ENCODE peak calls at places on chromosomes 16 and 17, in eight cellular contexts. U, I, E, J, C, V, H and G are unnamed samples.

GRCh38 chr16:1192384-1193073 is 32.5 kb downstream of the TPSG1 start:
- ATAC-seq in U (no peak), I (no peak), E (no peak), J (no peak), C (no peak), V (peak; percentile 46), H (no peak), G (peak; percentile 65)

GRCh38 chr16:23432176-23433128 is 20.5 kb downstream of the COG7 start:
- ATAC-seq in U (no peak), I (peak; percentile 72), E (peak; percentile 28), J (no peak), C (no peak), V (no peak), H (no peak), G (no peak)

GRCh38 chr16:55297910-55298175 is 26.2 kb upstream of the IRX6 start:
- ATAC-seq in U (no peak), I (no peak), E (no peak), J (no peak), C (no peak), V (no peak), H (no peak), G (no peak)

GRCh38 chr17:43372273-43372911 is 26.4 kb upstream of the ARL4D start:
- ATAC-seq in U (peak; percentile 18), I (no peak), E (no peak), J (no peak), C (no peak), V (no peak), H (peak; percentile 40), G (no peak)

GRCh38 chr17:41972571-41973411 is 6.2 kb downstream of the CNP start:
- ATAC-seq in U (peak; percentile 58), I (no peak), E (no peak), J (peak; percentile 79), C (no peak), V (peak; percentile 54), H (peak; percentile 68), G (peak; percentile 10)

GRCh38 chr16:87635541-87636049 is 33.3 kb downstream of the JPH3 start:
- ATAC-seq in U (peak; percentile 81), I (peak; percentile 85), E (peak; percentile 73), J (peak; percentile 88), C (peak; percentile 69), V (peak; percentile 90), H (peak; percentile 86), G (no peak)

GRCh38 chr17:64781394-64781793 is 119.3 kb upstream of the SMURF2 start:
- ATAC-seq in U (peak; percentile 52), I (peak; percentile 48), E (peak; percentile 38), J (no peak), C (peak; percentile 47), V (peak; percentile 33), H (peak; percentile 42), G (peak; percentile 37)

GRCh38 chr16:10616744-10617640 is 36.6 kb upstream of the EMP2 start:
- ATAC-seq in U (peak; percentile 91), I (peak; percentile 85), E (peak; percentile 45), J (no peak), C (peak; percentile 62), V (no peak), H (peak; percentile 83), G (peak; percentile 63)

GRCh38 chr17:36972186-36972686 is 23.5 kb downstream of the AATF start:
- ATAC-seq in U (no peak), I (no peak), E (no peak), J (no peak), C (no peak), V (no peak), H (no peak), G (no peak)
- H3K4me1 ChIP-seq in U (no peaks in the 10 kb centered on the region), I (no peaks in the 10 kb centered on the region), E (no peaks in the 10 kb centered on the region), J (no peaks in the 10 kb centered on the region), C (no peaks in the 10 kb centered on the region), V (peaks cover 12% of the 10 kb centered on the region), H (no peaks in the 10 kb centered on the region), G (no peaks in the 10 kb centered on the region)

GRCh38 chr17:78903101-78903779 is at the start of gene CEP295NL:
- ATAC-seq in U (peak; percentile 12), I (no peak), E (no peak), J (no peak), C (peak; percentile 47), V (peak; percentile 19), H (no peak), G (peak; percentile 43)
- H3K4me1 ChIP-seq in U (peaks cover 16% of the 10 kb centered on the region), I (peaks cover 22% of the 10 kb centered on the region), E (no peaks in the 10 kb centered on the region), J (peaks cover 4% of the 10 kb centered on the region), C (peaks cover 10% of the 10 kb centered on the region), V (no peaks in the 10 kb centered on the region), H (peaks cover 52% of the 10 kb centered on the region), G (peaks cover 97% of the 10 kb centered on the region)

GRCh38 chr17:66524848-66525247 is 222.4 kb downstream of the PRKCA start:
- ATAC-seq in U (no peak), I (no peak), E (no peak), J (no peak), C (no peak), V (no peak), H (no peak), G (no peak)
- H3K4me1 ChIP-seq in U (peaks cover 3% of the 10 kb centered on the region), I (no peaks in the 10 kb centered on the region), E (no peaks in the 10 kb centered on the region), J (peaks cover 19% of the 10 kb centered on the region), C (no peaks in the 10 kb centered on the region), V (peaks cover 6% of the 10 kb centered on the region), H (peaks cover 5% of the 10 kb centered on the region), G (peaks cover 13% of the 10 kb centered on the region)

GRCh38 chr16:17365211-17365541 is 105.6 kb downstream of the XYLT1 start:
- ATAC-seq in U (no peak), I (no peak), E (no peak), J (no peak), C (no peak), V (no peak), H (no peak), G (no peak)

GRCh38 chr16:17364319-17365210 is 106.2 kb downstream of the XYLT1 start:
- ATAC-seq in U (no peak), I (peak; percentile 34), E (no peak), J (peak; percentile 19), C (peak; percentile 50), V (no peak), H (no peak), G (peak; percentile 42)

GRCh38 chr16:17367034-17367433 is 103.7 kb downstream of the XYLT1 start:
- ATAC-seq in U (no peak), I (no peak), E (no peak), J (no peak), C (no peak), V (no peak), H (no peak), G (no peak)

GRCh38 chr16:17366299-17366961 is 104.3 kb downstream of the XYLT1 start:
- ATAC-seq in U (no peak), I (no peak), E (no peak), J (no peak), C (no peak), V (no peak), H (no peak), G (no peak)

DNA sequence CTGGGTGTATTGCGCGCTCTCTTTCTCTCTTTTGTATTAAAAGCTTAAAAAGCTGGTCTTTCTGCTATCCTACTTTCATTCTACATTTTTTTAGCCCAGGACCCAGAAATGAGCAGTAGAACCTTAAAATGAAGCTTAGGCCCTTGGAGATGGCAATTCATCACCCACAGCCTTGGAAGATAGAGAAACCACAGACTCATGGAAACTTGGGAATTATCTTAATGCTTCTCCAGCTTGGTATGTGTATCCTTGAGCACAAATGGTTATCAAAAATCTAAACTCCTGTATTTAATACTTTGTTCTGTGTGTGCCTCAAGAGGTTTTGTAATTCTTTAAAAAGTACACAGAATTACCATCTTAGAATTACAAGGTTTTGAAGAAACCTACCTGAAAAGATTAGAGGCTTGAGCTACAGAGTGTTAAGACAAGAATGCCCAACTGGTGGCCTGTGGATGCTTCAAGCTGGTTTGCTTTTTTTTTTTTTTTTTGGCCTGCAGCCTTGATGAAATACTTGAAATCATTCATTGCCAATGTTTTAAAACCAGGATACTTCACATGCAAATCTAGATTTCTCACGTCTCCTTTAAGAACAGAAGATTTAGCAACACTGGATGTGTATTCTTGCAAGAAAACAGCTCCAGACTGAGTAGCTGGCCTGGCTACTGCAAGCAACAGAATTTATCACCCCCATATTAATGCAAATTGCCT is 105.0 kb downstream of the XYLT1 start:
- ATAC-seq in U (no peak), I (no peak), E (no peak), J (no peak), C (no peak), V (no peak), H (no peak), G (peak; percentile 16)
- H3K4me1 ChIP-seq in U (peaks cover 4% of the 10 kb centered on the region), I (peaks cover 68% of the 10 kb centered on the region), E (peaks cover 3% of the 10 kb centered on the region), J (peaks cover 10% of the 10 kb centered on the region), C (peaks cover 51% of the 10 kb centered on the region), V (no peaks in the 10 kb centered on the region), H (peaks cover 37% of the 10 kb centered on the region), G (peaks cover 45% of the 10 kb centered on the region)